ENCODE peak calls at places on chromosomes 12 and 14, in eight cellular contexts. R, M, D, V, L, Q, T and K are unnamed samples.

GRCh38 chr14:72796935-72797334 is 97.0 kb downstream of the DPF3 start:
- DNase-seq in Q (no peak), M (no peak), L (no peak), V (no peak), R (no peak), T (no peak), D (no peak), K (no peak)

GRCh38 chr14:96811265-96811664 is 14.1 kb downstream of the VRK1 start:
- DNase-seq in V (no peak), Q (peak), D (no peak), T (no peak), L (no peak), M (no peak), R (no peak), K (no peak)

GRCh38 chr12:51368640-51369517 is 22.3 kb downstream of the GALNT6 start:
- DNase-seq in V (no peak), L (peak), R (peak), D (peak), Q (no peak), T (peak), M (peak), K (peak)

GRCh38 chr12:108597559-108598471 is at the start of gene TMEM119:
- DNase-seq in L (no peak), T (no peak), D (no peak), M (no peak), Q (peak), R (no peak), V (no peak), K (no peak)

GRCh38 chr14:58287607-58288042 is 10.7 kb upstream of the ARID4A start:
- DNase-seq in Q (no peak), D (no peak), V (no peak), L (no peak), T (no peak), R (no peak), M (no peak), K (no peak)

GRCh38 chr12:48788852-48789775 is at the start of gene ADCY6:
- DNase-seq in R (no peak), D (no peak), L (peak), Q (peak), V (peak), M (peak), T (no peak), K (no peak)

GRCh38 chr14:36271939-36272907 is 48.2 kb downstream of the MBIP start:
- DNase-seq in T (peak), Q (peak), R (no peak), M (no peak), V (no peak), D (no peak), L (peak), K (peak)

GRCh38 chr14:74922752-74923401 is at the start of gene RPS6KL1:
- DNase-seq in L (peak), M (peak), V (peak), Q (peak), R (peak), D (peak), T (peak), K (peak)

GRCh38 chr14:22185191-22185590 is 403.8 kb downstream of the DAD1 start:
- DNase-seq in T (no peak), R (no peak), M (no peak), D (no peak), V (no peak), L (no peak), Q (no peak), K (no peak)